ENCODE peak calls at places on chromosomes 12 and 14, in ten cellular contexts. K, P, A, E, S, B, H, R, Q and U are unnamed samples.

GRCh38 chr12:78386871-78387270 is 477.7 kb upstream of the SYT1 start:
- DNase-seq in P (no peak), R (no peak), A (no peak), E (no peak), H (no peak), B (no peak), Q (no peak), K (no peak), S (no peak), U (no peak)

GRCh38 chr12:75784591-75784990 is 247.0 kb downstream of the PHLDA1 start:
- DNase-seq in P (no peak), A (peak; percentile 89), Q (peak; percentile 59), R (peak; percentile 33), E (no peak), K (peak; percentile 22), H (no peak), B (peak; percentile 85), S (no peak), U (peak; percentile 90)

GRCh38 chr12:125280482-125281377 is 215.5 kb downstream of the AACS start:
- DNase-seq in R (no peak), E (no peak), H (no peak), Q (no peak), S (no peak), B (no peak), K (no peak), A (peak; percentile 76), P (no peak), U (peak; percentile 5)

GRCh38 chr12:123187637-123188036 is 36.7 kb upstream of the PITPNM2 start:
- DNase-seq in Q (no peak), A (peak; percentile 46), H (no peak), B (no peak), E (no peak), K (no peak), R (no peak), P (no peak), S (no peak), U (no peak)

GRCh38 chr14:94181835-94182234 is 7.7 kb downstream of the PPP4R4 start:
- DNase-seq in H (no peak), E (no peak), S (no peak), B (no peak), R (no peak), K (no peak), P (no peak), A (no peak), Q (no peak), U (no peak)

GRCh38 chr12:117098361-117099217 is 627 bp downstream of the TESC start:
- DNase-seq in A (no peak), E (no peak), R (no peak), B (no peak), H (no peak), S (no peak), K (peak; percentile 32), Q (peak; percentile 18), P (peak; percentile 59), U (no peak)

GRCh38 chr14:104149617-104150141 is 11.3 kb downstream of the KIF26A start:
- DNase-seq in E (no peak), B (no peak), K (peak; percentile 48), P (no peak), S (no peak), A (no peak), H (no peak), R (no peak), Q (no peak), U (no peak)

GRCh38 chr12:128823216-128823915 is 392 bp downstream of the SLC15A4 start:
- DNase-seq in E (no peak), H (no peak), R (no peak), S (no peak), Q (no peak), K (peak; percentile 29), B (no peak), P (no peak), A (no peak), U (no peak)

GRCh38 chr14:62002636-62003035 is 240.4 kb downstream of the SNAPC1 start:
- DNase-seq in Q (no peak), S (no peak), B (no peak), R (no peak), E (no peak), P (no peak), A (no peak), H (no peak), K (no peak), U (peak; percentile 11)

GRCh38 chr14:51431741-51432140 is 191.7 kb downstream of the TMX1 start:
- DNase-seq in E (no peak), P (no peak), R (no peak), A (no peak), Q (no peak), S (no peak), K (no peak), H (no peak), B (no peak), U (no peak)

GRCh38 chr12:52119398-52120254 is 40.1 kb downstream of the SMIM41 start:
- DNase-seq in Q (peak; percentile 91), H (no peak), P (no peak), B (no peak), E (no peak), A (peak; percentile 84), K (no peak), R (peak; percentile 67), S (no peak), U (no peak)

GRCh38 chr12:45670339-45671065 is 59.0 kb upstream of the ARID2 start:
- DNase-seq in A (no peak), E (no peak), K (no peak), Q (no peak), S (no peak), P (no peak), B (peak; percentile 79), H (no peak), R (no peak), U (peak; percentile 48)

GRCh38 chr14:22614240-22614799 is 16.2 kb downstream of the ABHD4 start:
- DNase-seq in A (no peak), H (no peak), S (no peak), Q (peak; percentile 20), P (no peak), B (peak; percentile 96), E (peak; percentile 100), R (no peak), K (no peak), U (peak; percentile 94)

GRCh38 chr14:61420326-61420725 is 98.9 kb downstream of the PRKCH start:
- DNase-seq in Q (no peak), B (peak; percentile 59), R (no peak), P (no peak), H (no peak), K (no peak), S (no peak), A (no peak), E (no peak), U (peak; percentile 39)

GRCh38 chr12:92478692-92479091 is 224.1 kb upstream of the PLEKHG7 start:
- DNase-seq in P (no peak), A (no peak), R (no peak), E (no peak), B (peak; percentile 70), S (no peak), H (no peak), Q (no peak), K (no peak), U (no peak)